ENCODE peak calls at places on chromosomes 3 and 15, in seven cellular contexts. H, A, C, K, Y, L and F are unnamed samples.

GRCh38 chr3:104437131-104437750 is 929.5 kb upstream of the ALCAM start:
- DNase-seq in H (no peak), A (peak; percentile 67), C (peak; percentile 64), K (peak; percentile 77), Y (no peak), L (no peak), F (no peak)

GRCh38 chr15:100042558-100042957 is 299.2 kb downstream of the ADAMTS17 start:
- DNase-seq in H (peak; percentile 66), A (no peak), C (no peak), K (no peak), Y (no peak), L (no peak), F (no peak)

GRCh38 chr15:99251436-99251821 is at the start of gene LRRC28:
- DNase-seq in H (no peak), A (no peak), C (no peak), K (no peak), Y (no peak), L (peak; percentile 25), F (no peak)

GRCh38 chr15:20345401-20345958 is 196.1 kb downstream of the GOLGA6L6 start:
- DNase-seq in H (peak; percentile 52), A (no peak), C (no peak), K (no peak), Y (peak; percentile 81), L (no peak), F (no peak)

GRCh38 chr3:193869221-193870201 is 266.4 kb upstream of the HES1 start:
- DNase-seq in H (no peak), A (peak; percentile 81), C (peak; percentile 72), K (peak; percentile 52), Y (peak; percentile 94), L (no peak), F (peak; percentile 24)

GRCh38 chr3:163368168-163368567 is 1710.1 kb downstream of the SI start:
- DNase-seq in H (no peak), A (peak; percentile 22), C (peak; percentile 0), K (no peak), Y (no peak), L (no peak), F (no peak)

GRCh38 chr3:15326673-15327072 is 5.7 kb downstream of the SH3BP5 start:
- DNase-seq in H (no peak), A (no peak), C (no peak), K (no peak), Y (no peak), L (no peak), F (no peak)

GRCh38 chr3:114143817-114144216 is 35.0 kb downstream of the DRD3 start:
- DNase-seq in H (no peak), A (no peak), C (no peak), K (peak; percentile 82), Y (no peak), L (no peak), F (no peak)

GRCh38 chr3:149990423-149990953 is 19.8 kb upstream of the PFN2 start:
- DNase-seq in H (no peak), A (no peak), C (no peak), K (peak; percentile 70), Y (no peak), L (no peak), F (no peak)

GRCh38 chr3:107216711-107217110 is 160.5 kb upstream of the CCDC54 start:
- DNase-seq in H (no peak), A (peak; percentile 99), C (peak; percentile 98), K (peak; percentile 99), Y (no peak), L (no peak), F (no peak)

GRCh38 chr3:123791417-123791816 is 92.7 kb downstream of the MYLK start:
- DNase-seq in H (no peak), A (peak; percentile 94), C (peak; percentile 88), K (peak; percentile 98), Y (no peak), L (no peak), F (no peak)

GRCh38 chr15:63056843-63057242 is 14.3 kb downstream of the TPM1 start:
- DNase-seq in H (peak; percentile 78), A (no peak), C (peak; percentile 66), K (peak; percentile 49), Y (no peak), L (no peak), F (no peak)

GRCh38 chr3:73603771-73604171 is 21.0 kb downstream of the PDZRN3 start:
- DNase-seq in H (no peak), A (peak; percentile 37), C (peak; percentile 46), K (peak; percentile 79), Y (no peak), L (no peak), F (no peak)

GRCh38 chr3:189842681-189843602 is 211.8 kb downstream of the TP63 start:
- DNase-seq in H (peak; percentile 56), A (no peak), C (no peak), K (no peak), Y (no peak), L (no peak), F (peak; percentile 13)

GRCh38 chr15:58383876-58384275 is 47.9 kb upstream of the LIPC start:
- DNase-seq in H (no peak), A (no peak), C (no peak), K (no peak), Y (no peak), L (no peak), F (no peak)

GRCh38 chr3:33074217-33075067 is 22.5 kb downstream of the GLB1 start:
- DNase-seq in H (no peak), A (peak; percentile 81), C (peak; percentile 81), K (peak; percentile 77), Y (no peak), L (no peak), F (peak; percentile 46)

GRCh38 chr3:56702487-56703315 is 19.6 kb upstream of the TASOR start:
- DNase-seq in H (no peak), A (peak; percentile 87), C (peak; percentile 87), K (peak; percentile 91), Y (no peak), L (no peak), F (no peak)

GRCh38 chr3:130916507-130917167 is 22.8 kb downstream of the ATP2C1 start:
- DNase-seq in H (no peak), A (no peak), C (no peak), K (no peak), Y (no peak), L (no peak), F (no peak)

GRCh38 chr3:14413381-14414071 is 11.1 kb downstream of the SLC6A6 start:
- DNase-seq in H (no peak), A (no peak), C (no peak), K (no peak), Y (no peak), L (no peak), F (no peak)

DNA sequence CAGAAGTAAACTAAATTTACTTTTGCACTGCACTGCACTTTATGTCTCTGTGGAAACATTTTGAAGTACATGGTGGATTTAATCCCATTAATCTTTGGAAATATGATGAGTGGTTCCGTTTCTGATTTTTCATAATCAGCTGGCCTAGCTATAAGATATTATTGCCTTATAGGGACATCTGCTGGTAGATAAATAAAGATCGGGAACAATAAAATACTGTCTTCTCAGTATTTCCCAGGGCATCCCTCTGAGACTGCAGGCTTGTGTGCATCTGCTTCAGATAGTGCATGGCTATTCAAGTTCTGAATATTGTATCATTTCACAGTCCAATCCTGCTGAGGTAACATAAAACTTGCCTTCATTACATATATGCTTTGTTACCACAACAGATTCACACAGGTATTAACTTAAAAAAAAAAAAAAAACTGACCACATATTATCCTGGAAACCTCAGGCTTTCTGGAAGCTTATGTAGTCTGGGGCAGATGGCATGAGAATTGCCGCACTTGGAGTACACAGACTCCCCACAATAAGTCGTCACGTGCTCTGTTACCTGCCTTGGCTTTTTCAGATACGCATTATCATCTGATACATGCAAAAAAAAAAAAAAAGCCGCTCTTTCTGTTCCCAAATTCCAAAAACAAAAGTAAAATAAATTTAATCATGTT is 330.8 kb upstream of the AGTR1 start:
- DNase-seq in H (no peak), A (peak; percentile 26), C (peak; percentile 15), K (peak; percentile 38), Y (no peak), L (no peak), F (no peak)
- TF ChIP-seq CTCF in H (no peak), A (peak; percentile 15), C (no peak), K (peak; percentile 32), Y (no peak), L (no peak), F (no peak)

DNA sequence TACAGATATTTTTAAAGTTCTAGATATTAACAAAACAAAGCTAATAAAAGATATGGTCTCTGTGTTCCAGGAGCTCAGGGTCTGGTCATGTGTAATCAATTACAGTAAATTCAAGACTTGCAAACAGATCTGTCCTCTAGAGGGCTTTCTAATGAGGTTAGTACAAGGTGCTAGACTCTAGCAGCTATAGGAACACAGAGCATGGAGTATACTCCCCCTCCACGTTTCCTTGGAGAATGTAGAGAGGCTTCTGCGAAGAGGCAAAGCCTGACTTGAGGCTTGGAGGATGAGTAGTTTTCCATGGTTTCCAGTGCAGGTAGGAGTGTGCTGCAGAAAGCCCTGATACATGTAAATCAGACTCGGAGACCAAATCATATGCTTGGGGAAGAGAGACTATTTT is 32.7 kb upstream of the DLG1 start:
- DNase-seq in H (no peak), A (no peak), C (peak; percentile 23), K (no peak), Y (no peak), L (no peak), F (no peak)
- TF ChIP-seq CTCF in H (no peak), A (peak; percentile 15), C (peak; percentile 6), K (peak; percentile 27), Y (no peak), L (no peak), F (no peak)

DNA sequence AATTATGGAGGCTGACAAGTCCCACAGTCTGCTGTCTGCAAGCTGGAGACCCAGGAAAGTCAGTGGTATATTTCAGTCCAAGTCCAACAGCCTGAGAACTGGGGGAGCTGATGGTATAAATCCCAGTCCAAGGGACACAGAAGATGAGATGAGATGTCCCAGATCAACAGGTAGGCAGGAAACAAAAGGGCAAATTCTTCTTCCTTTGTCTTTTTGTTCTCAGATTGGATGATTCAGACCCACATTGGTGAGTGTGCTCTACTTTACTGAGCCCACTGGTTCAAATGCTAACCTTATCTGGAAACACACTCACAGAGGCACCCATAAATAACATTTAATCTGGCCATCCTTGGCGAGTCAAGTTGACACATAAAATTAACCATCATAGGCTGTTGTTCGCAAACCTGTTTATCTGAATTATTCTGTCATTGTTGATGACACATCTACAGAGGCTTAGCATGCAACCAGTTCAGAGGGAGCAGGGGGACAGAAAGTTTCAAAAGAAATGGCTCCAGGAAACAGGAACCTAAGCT is 62.7 kb upstream of the ITGA11 start:
- DNase-seq in H (no peak), A (no peak), C (no peak), K (peak; percentile 46), Y (no peak), L (no peak), F (no peak)
- TF ChIP-seq CTCF in H (no peak), A (no peak), C (no peak), K (no peak), Y (no peak), L (no peak), F (no peak)

DNA sequence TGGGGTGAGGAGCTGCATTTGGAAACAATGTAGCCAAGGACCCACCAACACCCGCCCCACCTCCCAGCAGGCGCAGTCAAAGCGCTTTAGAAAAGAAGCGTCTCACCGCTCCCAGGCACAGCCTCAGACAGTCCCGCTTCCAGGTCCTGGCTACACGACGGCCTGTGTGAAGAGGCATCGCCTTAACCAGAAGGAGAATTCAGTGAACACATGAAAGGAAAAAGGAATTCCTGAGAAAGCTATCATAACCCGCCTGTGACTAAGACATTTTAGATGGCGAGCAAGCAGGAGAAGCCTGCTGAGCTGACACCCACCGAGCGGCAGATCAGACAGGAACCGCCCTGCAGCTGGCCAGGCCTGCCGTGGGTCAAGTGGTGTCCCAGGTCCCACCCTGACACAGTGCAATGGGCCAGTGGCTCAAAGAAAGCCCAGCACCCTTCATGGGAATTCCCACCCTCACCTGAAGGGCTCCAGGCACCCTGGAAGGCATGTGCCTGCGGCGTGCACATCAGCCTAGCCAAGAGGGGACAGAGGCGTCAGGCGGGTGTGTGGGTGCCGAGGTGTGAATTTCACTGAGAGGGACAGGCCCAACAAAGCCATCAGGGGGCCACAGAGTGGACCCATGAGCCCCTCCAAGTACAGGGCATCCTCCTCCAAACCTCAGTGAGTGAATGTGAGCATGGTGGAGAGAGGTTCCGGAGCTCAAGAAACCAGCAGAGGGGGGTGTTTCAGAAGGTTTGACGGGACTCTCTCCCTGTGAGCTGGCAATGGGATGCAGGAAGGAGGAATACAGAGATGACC is 144.8 kb downstream of the NSMCE3 start:
- DNase-seq in H (peak; percentile 28), A (peak; percentile 9), C (no peak), K (no peak), Y (peak; percentile 59), L (no peak), F (no peak)
- TF ChIP-seq CTCF in H (no peak), A (peak; percentile 9), C (no peak), K (no peak), Y (no peak), L (no peak), F (no peak)